ENCODE peak calls at places on chromosome 1, in eight cellular contexts. G, C, A, U, V, N, H and I are unnamed samples.

GRCh38 chr1:200369706-200370105 is 40.1 kb downstream of the ZNF281 start:
- DNase-seq in G (no peak), C (no peak), A (no peak), U (no peak), V (no peak), N (no peak), H (no peak), I (no peak)

GRCh38 chr1:21652937-21653743 is 16.0 kb downstream of the RAP1GAP start:
- DNase-seq in G (no peak), C (no peak), A (no peak), U (no peak), V (no peak), N (no peak), H (no peak), I (no peak)

GRCh38 chr1:183185941-183186490 is at the start of gene LAMC2:
- DNase-seq in G (no peak), C (no peak), A (peak), U (no peak), V (no peak), N (no peak), H (no peak), I (no peak)

GRCh38 chr1:34597877-34598514 is 156.9 kb upstream of the GJB5 start:
- DNase-seq in G (no peak), C (no peak), A (peak), U (peak), V (peak), N (peak), H (peak), I (peak)

GRCh38 chr1:231731262-231731661 is 104.7 kb downstream of the DISC1 start:
- DNase-seq in G (no peak), C (no peak), A (no peak), U (no peak), V (no peak), N (no peak), H (no peak), I (no peak)

GRCh38 chr1:119674835-119675289 is 26.8 kb upstream of the ZNF697 start:
- DNase-seq in G (no peak), C (no peak), A (peak), U (no peak), V (no peak), N (no peak), H (no peak), I (no peak)

GRCh38 chr1:172638885-172639831 is 19.7 kb upstream of the FASLG start:
- DNase-seq in G (no peak), C (peak), A (peak), U (peak), V (no peak), N (no peak), H (no peak), I (no peak)

GRCh38 chr1:223707270-223708000 is 4.9 kb upstream of the CAPN2 start:
- DNase-seq in G (peak), C (no peak), A (peak), U (no peak), V (peak), N (peak), H (peak), I (peak)

GRCh38 chr1:37631039-37631428 is 3.7 kb downstream of the RSPO1 start:
- DNase-seq in G (no peak), C (no peak), A (no peak), U (no peak), V (no peak), N (no peak), H (no peak), I (no peak)

GRCh38 chr1:21766210-21766609 is 16.7 kb downstream of the USP48 start:
- DNase-seq in G (no peak), C (no peak), A (no peak), U (no peak), V (no peak), N (no peak), H (no peak), I (no peak)

DNA sequence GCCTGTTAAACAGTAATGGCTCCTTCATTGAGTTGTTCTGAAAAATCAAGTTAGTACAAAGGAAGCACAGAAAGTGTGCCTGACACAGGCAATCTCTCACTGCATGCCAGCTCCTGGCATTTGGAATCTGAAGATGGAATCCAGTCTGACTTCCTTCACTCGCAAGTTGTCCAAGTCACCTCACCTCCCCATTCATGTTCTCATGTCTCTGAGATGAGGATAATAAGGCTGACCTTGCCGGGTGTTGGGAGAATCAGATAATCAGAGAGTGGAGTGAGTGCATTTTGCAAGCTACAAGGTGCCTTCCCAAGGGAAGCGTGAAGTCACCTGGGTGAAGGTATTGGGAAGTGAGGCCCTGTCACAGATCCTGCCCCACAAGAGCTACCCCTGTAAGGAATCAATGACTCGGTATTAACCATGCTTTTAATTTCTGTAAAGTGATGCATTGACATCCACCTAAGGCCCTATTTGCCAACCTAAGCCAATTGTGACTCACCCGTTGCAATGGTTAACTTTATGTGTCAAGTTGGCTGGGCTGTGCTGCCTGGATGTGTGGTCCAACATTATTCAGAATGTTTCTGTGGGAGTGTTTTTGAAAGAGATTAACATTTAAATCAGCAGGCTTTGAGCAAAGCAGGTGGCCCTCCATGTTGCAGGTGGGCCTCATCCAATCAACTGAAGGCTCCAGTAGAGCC is 62.4 kb upstream of the TARBP1 start:
- DNase-seq in G (no peak), C (no peak), A (peak), U (no peak), V (no peak), N (no peak), H (no peak), I (no peak)
- H3K27ac ChIP-seq in G (no peak), C (no peak), A (no peak), U (no peak), V (peak), N (peak), H (no peak), I (no peak)

GRCh38 chr1:27350673-27351540 is 9.1 kb downstream of the SYTL1 start:
- DNase-seq in G (no peak), C (no peak), A (no peak), U (no peak), V (peak), N (peak), H (no peak), I (no peak)

GRCh38 chr1:27351541-27352107 is 9.8 kb downstream of the SYTL1 start:
- DNase-seq in G (no peak), C (no peak), A (no peak), U (no peak), V (no peak), N (no peak), H (no peak), I (no peak)

GRCh38 chr1:27346991-27347627 is 5.3 kb downstream of the SYTL1 start:
- DNase-seq in G (no peak), C (no peak), A (peak), U (no peak), V (no peak), N (no peak), H (no peak), I (no peak)

GRCh38 chr1:27349784-27350672 is 8.2 kb downstream of the SYTL1 start:
- DNase-seq in G (no peak), C (no peak), A (peak), U (no peak), V (peak), N (peak), H (no peak), I (no peak)

GRCh38 chr1:27348861-27349783 is 7.3 kb downstream of the SYTL1 start:
- DNase-seq in G (no peak), C (no peak), A (no peak), U (peak), V (no peak), N (no peak), H (no peak), I (no peak)
- H3K27ac ChIP-seq in G (no peak), C (peak), A (no peak), U (no peak), V (no peak), N (no peak), H (no peak), I (no peak)

DNA sequence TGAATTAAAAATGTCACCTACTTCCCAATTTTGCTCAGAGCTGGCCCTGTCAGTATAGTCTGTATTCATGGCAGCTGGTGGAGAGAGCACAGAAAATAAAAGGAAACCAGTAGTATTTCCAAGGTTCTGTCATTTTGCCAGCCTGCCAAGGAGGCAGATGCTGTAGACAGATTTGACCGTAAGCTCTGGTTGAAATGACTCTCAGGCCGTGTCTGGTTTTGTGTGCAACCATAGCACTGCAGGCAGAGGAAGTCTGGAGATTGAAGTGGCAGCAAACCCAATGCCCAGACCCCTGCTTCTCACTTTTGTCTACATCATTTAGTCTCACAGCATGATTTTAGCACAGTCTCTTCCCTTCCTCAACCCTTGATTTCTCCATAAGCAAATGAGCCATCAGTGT is 291.7 kb downstream of the PAPPA2 start:
- DNase-seq in G (no peak), C (no peak), A (no peak), U (no peak), V (no peak), N (no peak), H (no peak), I (no peak)
- H3K27ac ChIP-seq in G (no peak), C (no peak), A (no peak), U (no peak), V (no peak), N (no peak), H (no peak), I (no peak)

DNA sequence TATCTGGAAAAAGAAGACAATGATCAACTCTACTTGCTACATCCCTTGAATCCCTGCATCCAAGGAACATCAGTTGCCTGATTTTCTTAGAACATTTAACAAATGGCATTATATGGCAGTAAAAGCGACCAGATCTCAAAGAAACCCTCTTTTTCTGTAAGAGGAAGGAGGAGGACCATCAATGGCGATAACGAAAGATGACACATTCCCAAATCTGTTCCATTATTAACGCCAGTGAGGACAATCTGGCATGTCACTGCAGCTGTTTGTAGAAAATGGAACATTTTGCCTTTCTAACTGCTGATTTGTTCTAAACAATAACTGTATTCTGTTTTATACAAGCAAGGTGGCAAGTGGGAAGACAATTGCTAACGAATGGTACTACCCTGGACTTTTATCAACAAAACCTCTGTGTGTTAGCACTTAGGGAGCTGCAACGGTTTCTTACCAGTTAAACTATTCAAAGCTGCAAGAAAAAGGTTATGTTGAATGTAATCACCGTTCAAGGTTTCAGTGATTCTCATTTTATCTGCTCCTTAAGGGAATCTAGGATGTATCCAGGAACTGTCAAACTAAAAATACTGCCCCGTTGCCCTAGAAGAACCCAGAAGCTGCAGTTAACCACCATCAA is 251.9 kb downstream of the SDCCAG8 start:
- DNase-seq in G (no peak), C (no peak), A (no peak), U (no peak), V (no peak), N (no peak), H (no peak), I (no peak)
- H3K27ac ChIP-seq in G (no peak), C (no peak), A (no peak), U (no peak), V (no peak), N (no peak), H (no peak), I (no peak)

GRCh38 chr1:41632788-41633575 is 148.5 kb upstream of the EDN2 start:
- DNase-seq in G (no peak), C (no peak), A (no peak), U (no peak), V (no peak), N (no peak), H (no peak), I (no peak)
- H3K27ac ChIP-seq in G (no peak), C (no peak), A (no peak), U (no peak), V (no peak), N (no peak), H (no peak), I (no peak)